ENCODE peak calls at places on chromosome 12, in seven cellular contexts. P is naive thymus-derived CD8-positive, alpha-beta T cell; E is transverse colon; N is NCI-H1436; J is epithelial cell of prostate; S is GM23338; M is bronchial epithelial cell. G is an unnamed sample.

GRCh38 chr12:52381206-52381605 is 4.2 kb downstream of the KRT84 start:
- DNase-seq in P (no peak), E (no peak), N (no peak), J (no peak), S (no peak), M (no peak), G (no peak)

GRCh38 chr12:47891356-47891755 is 13.4 kb downstream of the VDR start:
- DNase-seq in P (no peak), E (no peak), N (no peak), J (no peak), S (no peak), M (no peak), G (no peak)

GRCh38 chr12:77943466-77943865 is 112.8 kb downstream of the NAV3 start:
- DNase-seq in P (no peak), E (no peak), N (no peak), J (peak), S (no peak), M (peak), G (no peak)

GRCh38 chr12:1083086-1083887 is 92.3 kb downstream of the ERC1 start:
- DNase-seq in P (no peak), E (no peak), N (no peak), J (no peak), S (peak), M (no peak), G (no peak)

GRCh38 chr12:132635076-132635955 is 16.7 kb downstream of the P2RX2 start:
- DNase-seq in P (no peak), E (no peak), N (no peak), J (no peak), S (no peak), M (no peak), G (no peak)

GRCh38 chr12:33944703-33945437 is 77.4 kb upstream of the ALG10 start:
- DNase-seq in P (no peak), E (no peak), N (no peak), J (no peak), S (peak), M (peak), G (no peak)

GRCh38 chr12:50218386-50218785 is 51.2 kb upstream of the CERS5 start:
- DNase-seq in P (no peak), E (no peak), N (no peak), J (peak), S (no peak), M (peak), G (no peak)

GRCh38 chr12:6684609-6685008 is 4.6 kb downstream of the ZNF384 start:
- DNase-seq in P (peak), E (no peak), N (peak), J (no peak), S (peak), M (no peak), G (peak)

GRCh38 chr12:104628338-104629135 is 171.8 kb downstream of the CHST11 start:
- DNase-seq in P (no peak), E (no peak), N (no peak), J (no peak), S (no peak), M (no peak), G (no peak)

GRCh38 chr12:19248929-19249602 is 119.5 kb downstream of the PLEKHA5 start:
- DNase-seq in P (no peak), E (no peak), N (no peak), J (no peak), S (no peak), M (peak), G (no peak)

GRCh38 chr12:19689801-19690472 is 250.6 kb downstream of the AEBP2 start:
- DNase-seq in P (no peak), E (no peak), N (no peak), J (peak), S (no peak), M (peak), G (no peak)

GRCh38 chr12:19529933-19530630 is 90.8 kb downstream of the AEBP2 start:
- DNase-seq in P (no peak), E (no peak), N (no peak), J (no peak), S (no peak), M (peak), G (no peak)

GRCh38 chr12:125861299-125862281 is 796.4 kb downstream of the AACS start:
- DNase-seq in P (no peak), E (peak), N (no peak), J (no peak), S (peak), M (no peak), G (peak)

GRCh38 chr12:25557830-25558436 is 4.8 kb upstream of the LMNTD1 start:
- DNase-seq in P (no peak), E (no peak), N (peak), J (no peak), S (peak), M (peak), G (peak)

GRCh38 chr12:120662879-120663278 is 22.5 kb downstream of the CABP1 start:
- DNase-seq in P (no peak), E (no peak), N (no peak), J (no peak), S (no peak), M (no peak), G (no peak)

GRCh38 chr12:88328056-88328455 is 185.9 kb downstream of the TMTC3 start:
- DNase-seq in P (no peak), E (no peak), N (no peak), J (no peak), S (no peak), M (no peak), G (no peak)